ENCODE peak calls at places on chromosomes 6 and 20, in seven cellular contexts. B is dorsolateral prefrontal cortex, D is IMR-90, M is LoVo, F is NCI-H460, T is COLO829, E is heart left ventricle. O is an unnamed sample.

GRCh38 chr6:155882527-155883333 is 427.1 kb upstream of the NOX3 start:
- DNase-seq in D (peak; percentile 21), M (no peak), T (no peak), F (no peak), E (no peak), B (no peak), O (no peak)

GRCh38 chr6:25173232-25173631 is 105.9 kb upstream of the CARMIL1 start:
- DNase-seq in M (no peak), T (no peak), B (no peak), F (no peak), E (no peak), D (peak; percentile 27), O (no peak)

GRCh38 chr6:36757206-36757605 is 59.6 kb downstream of the RAB44 start:
- DNase-seq in T (no peak), E (no peak), B (no peak), D (no peak), M (no peak), F (no peak), O (peak; percentile 39)

GRCh38 chr20:60695223-60695622 is 556.8 kb upstream of the CDH4 start:
- DNase-seq in M (no peak), T (peak; percentile 32), D (peak; percentile 86), B (no peak), F (no peak), E (no peak), O (no peak)

GRCh38 chr6:16503919-16504554 is 257.2 kb downstream of the ATXN1 start:
- DNase-seq in M (no peak), T (no peak), E (no peak), F (no peak), B (no peak), D (no peak), O (peak; percentile 23)

GRCh38 chr20:56429496-56429895 is 17.4 kb downstream of the CASS4 start:
- DNase-seq in F (no peak), E (no peak), M (no peak), B (no peak), T (no peak), D (peak; percentile 94), O (no peak)

GRCh38 chr20:44643596-44644383 is 7.7 kb downstream of the ADA start:
- DNase-seq in E (peak; percentile 89), M (no peak), D (peak; percentile 80), T (peak; percentile 30), F (no peak), B (peak; percentile 44), O (peak; percentile 70)

GRCh38 chr6:53065266-53066058 is at the start of gene FBXO9:
- DNase-seq in E (peak; percentile 74), F (peak; percentile 35), M (peak; percentile 66), T (peak; percentile 69), B (peak; percentile 88), D (no peak), O (peak; percentile 79)

GRCh38 chr20:44805991-44806729 is 4.2 kb downstream of the RIMS4 start:
- DNase-seq in F (no peak), B (peak; percentile 81), E (no peak), M (no peak), T (no peak), D (peak; percentile 25), O (no peak)